ENCODE peak calls at places on chromosomes 6 and 20, in six cellular contexts. One of them, this sample, is unnamed.

GRCh38 chr6:167827062-167827587 is 414 bp downstream of the AFDN start:
- DNase-seq in CD4-positive, CD25-positive, alpha-beta regulatory T cell: no peak
- DNase-seq in lung: no peak
- DNase-seq in ovary: peak; percentile 59
- DNase-seq in right cardiac atrium: peak; percentile 36
- DNase-seq in CD8-positive, alpha-beta T cell: no peak
- DNase-seq in this sample: peak; percentile 15

GRCh38 chr6:168666751-168667427 is 225.9 kb downstream of the SMOC2 start:
- DNase-seq in CD4-positive, CD25-positive, alpha-beta regulatory T cell: no peak
- DNase-seq in ovary: no peak
- DNase-seq in CD8-positive, alpha-beta T cell: no peak
- DNase-seq in right cardiac atrium: no peak
- DNase-seq in lung: no peak
- DNase-seq in this sample: no peak

GRCh38 chr6:169490409-169490708 is 211.5 kb downstream of the WDR27 start:
- DNase-seq in ovary: no peak
- DNase-seq in CD8-positive, alpha-beta T cell: no peak
- DNase-seq in CD4-positive, CD25-positive, alpha-beta regulatory T cell: no peak
- DNase-seq in right cardiac atrium: no peak
- DNase-seq in lung: no peak
- DNase-seq in this sample: no peak

GRCh38 chr6:53557005-53557715 is 12.3 kb upstream of the GCLC start:
- DNase-seq in lung: no peak
- DNase-seq in right cardiac atrium: no peak
- DNase-seq in CD8-positive, alpha-beta T cell: no peak
- DNase-seq in ovary: no peak
- DNase-seq in CD4-positive, CD25-positive, alpha-beta regulatory T cell: no peak
- DNase-seq in this sample: no peak

GRCh38 chr20:6855806-6856205 is 88.3 kb downstream of the BMP2 start:
- DNase-seq in lung: no peak
- DNase-seq in CD8-positive, alpha-beta T cell: no peak
- DNase-seq in right cardiac atrium: no peak
- DNase-seq in ovary: no peak
- DNase-seq in CD4-positive, CD25-positive, alpha-beta regulatory T cell: no peak
- DNase-seq in this sample: no peak

GRCh38 chr20:33063271-33063670 is 9.6 kb downstream of the BPIFB3 start:
- DNase-seq in lung: no peak
- DNase-seq in ovary: no peak
- DNase-seq in right cardiac atrium: no peak
- DNase-seq in CD8-positive, alpha-beta T cell: no peak
- DNase-seq in CD4-positive, CD25-positive, alpha-beta regulatory T cell: no peak
- DNase-seq in this sample: no peak

GRCh38 chr6:166540631-166541331 is 45.7 kb downstream of the RAMACL start:
- DNase-seq in CD4-positive, CD25-positive, alpha-beta regulatory T cell: peak; percentile 77
- DNase-seq in ovary: no peak
- DNase-seq in right cardiac atrium: no peak
- DNase-seq in lung: no peak
- DNase-seq in CD8-positive, alpha-beta T cell: peak; percentile 66
- DNase-seq in this sample: no peak

GRCh38 chr6:113693866-113694265 is 163.3 kb upstream of the MARCKS start:
- DNase-seq in lung: no peak
- DNase-seq in CD8-positive, alpha-beta T cell: no peak
- DNase-seq in ovary: no peak
- DNase-seq in right cardiac atrium: no peak
- DNase-seq in CD4-positive, CD25-positive, alpha-beta regulatory T cell: no peak
- DNase-seq in this sample: no peak

GRCh38 chr6:20319520-20320357 is 81.9 kb upstream of the E2F3 start:
- DNase-seq in right cardiac atrium: peak; percentile 26
- DNase-seq in CD4-positive, CD25-positive, alpha-beta regulatory T cell: peak; percentile 85
- DNase-seq in CD8-positive, alpha-beta T cell: peak; percentile 86
- DNase-seq in lung: peak; percentile 30
- DNase-seq in ovary: no peak
- DNase-seq in this sample: peak; percentile 47

GRCh38 chr6:7424967-7425807 is 35.6 kb downstream of the RIOK1 start:
- DNase-seq in CD4-positive, CD25-positive, alpha-beta regulatory T cell: no peak
- DNase-seq in ovary: no peak
- DNase-seq in lung: no peak
- DNase-seq in right cardiac atrium: peak; percentile 50
- DNase-seq in CD8-positive, alpha-beta T cell: no peak
- DNase-seq in this sample: no peak

GRCh38 chr6:158621694-158622544 is 22.6 kb downstream of the DYNLT1 start:
- DNase-seq in CD8-positive, alpha-beta T cell: peak; percentile 38
- DNase-seq in CD4-positive, CD25-positive, alpha-beta regulatory T cell: no peak
- DNase-seq in lung: no peak
- DNase-seq in right cardiac atrium: no peak
- DNase-seq in ovary: peak; percentile 11
- DNase-seq in this sample: no peak

GRCh38 chr6:165776699-165777098 is 113.7 kb upstream of the PDE10A start:
- DNase-seq in lung: no peak
- DNase-seq in CD8-positive, alpha-beta T cell: no peak
- DNase-seq in right cardiac atrium: no peak
- DNase-seq in ovary: no peak
- DNase-seq in CD4-positive, CD25-positive, alpha-beta regulatory T cell: no peak
- DNase-seq in this sample: no peak

GRCh38 chr20:53778041-53778516 is 184.4 kb upstream of the ZNF217 start:
- DNase-seq in right cardiac atrium: no peak
- DNase-seq in CD8-positive, alpha-beta T cell: no peak
- DNase-seq in ovary: no peak
- DNase-seq in lung: no peak
- DNase-seq in CD4-positive, CD25-positive, alpha-beta regulatory T cell: no peak
- DNase-seq in this sample: no peak

GRCh38 chr20:56181593-56181992 is 66.9 kb upstream of the MC3R start:
- DNase-seq in CD8-positive, alpha-beta T cell: no peak
- DNase-seq in right cardiac atrium: no peak
- DNase-seq in CD4-positive, CD25-positive, alpha-beta regulatory T cell: no peak
- DNase-seq in lung: no peak
- DNase-seq in ovary: no peak
- DNase-seq in this sample: no peak

GRCh38 chr6:41396335-41396734 is 60.9 kb downstream of the NCR2 start:
- DNase-seq in right cardiac atrium: no peak
- DNase-seq in CD4-positive, CD25-positive, alpha-beta regulatory T cell: no peak
- DNase-seq in CD8-positive, alpha-beta T cell: no peak
- DNase-seq in ovary: no peak
- DNase-seq in lung: no peak
- DNase-seq in this sample: no peak

GRCh38 chr6:112409311-112409710 is 62.2 kb downstream of the RFPL4B start:
- DNase-seq in CD4-positive, CD25-positive, alpha-beta regulatory T cell: no peak
- DNase-seq in ovary: no peak
- DNase-seq in lung: no peak
- DNase-seq in CD8-positive, alpha-beta T cell: no peak
- DNase-seq in right cardiac atrium: no peak
- DNase-seq in this sample: no peak

GRCh38 chr6:113997106-113997505 is 26.2 kb upstream of the HDAC2 start:
- DNase-seq in CD8-positive, alpha-beta T cell: no peak
- DNase-seq in ovary: no peak
- DNase-seq in CD4-positive, CD25-positive, alpha-beta regulatory T cell: no peak
- DNase-seq in right cardiac atrium: no peak
- DNase-seq in lung: no peak
- DNase-seq in this sample: no peak

GRCh38 chr6:67653561-67653960 is 981.5 kb upstream of the ADGRB3 start:
- DNase-seq in CD4-positive, CD25-positive, alpha-beta regulatory T cell: no peak
- DNase-seq in ovary: no peak
- DNase-seq in lung: no peak
- DNase-seq in right cardiac atrium: no peak
- DNase-seq in CD8-positive, alpha-beta T cell: no peak
- DNase-seq in this sample: no peak

GRCh38 chr6:26272171-26272631 is 92.8 kb upstream of the BTN3A2 start:
- DNase-seq in lung: no peak
- DNase-seq in CD4-positive, CD25-positive, alpha-beta regulatory T cell: no peak
- DNase-seq in ovary: peak; percentile 42
- DNase-seq in CD8-positive, alpha-beta T cell: peak; percentile 75
- DNase-seq in right cardiac atrium: peak; percentile 36
- DNase-seq in this sample: peak; percentile 33

GRCh38 chr20:40565681-40566040 is 123.4 kb downstream of the MAFB start:
- DNase-seq in CD4-positive, CD25-positive, alpha-beta regulatory T cell: no peak
- DNase-seq in ovary: no peak
- DNase-seq in lung: no peak
- DNase-seq in CD8-positive, alpha-beta T cell: no peak
- DNase-seq in right cardiac atrium: no peak
- DNase-seq in this sample: no peak

GRCh38 chr6:118638288-118638687 is 13.1 kb downstream of the CEP85L start:
- DNase-seq in CD8-positive, alpha-beta T cell: no peak
- DNase-seq in lung: no peak
- DNase-seq in right cardiac atrium: no peak
- DNase-seq in ovary: no peak
- DNase-seq in CD4-positive, CD25-positive, alpha-beta regulatory T cell: no peak
- DNase-seq in this sample: no peak

DNA sequence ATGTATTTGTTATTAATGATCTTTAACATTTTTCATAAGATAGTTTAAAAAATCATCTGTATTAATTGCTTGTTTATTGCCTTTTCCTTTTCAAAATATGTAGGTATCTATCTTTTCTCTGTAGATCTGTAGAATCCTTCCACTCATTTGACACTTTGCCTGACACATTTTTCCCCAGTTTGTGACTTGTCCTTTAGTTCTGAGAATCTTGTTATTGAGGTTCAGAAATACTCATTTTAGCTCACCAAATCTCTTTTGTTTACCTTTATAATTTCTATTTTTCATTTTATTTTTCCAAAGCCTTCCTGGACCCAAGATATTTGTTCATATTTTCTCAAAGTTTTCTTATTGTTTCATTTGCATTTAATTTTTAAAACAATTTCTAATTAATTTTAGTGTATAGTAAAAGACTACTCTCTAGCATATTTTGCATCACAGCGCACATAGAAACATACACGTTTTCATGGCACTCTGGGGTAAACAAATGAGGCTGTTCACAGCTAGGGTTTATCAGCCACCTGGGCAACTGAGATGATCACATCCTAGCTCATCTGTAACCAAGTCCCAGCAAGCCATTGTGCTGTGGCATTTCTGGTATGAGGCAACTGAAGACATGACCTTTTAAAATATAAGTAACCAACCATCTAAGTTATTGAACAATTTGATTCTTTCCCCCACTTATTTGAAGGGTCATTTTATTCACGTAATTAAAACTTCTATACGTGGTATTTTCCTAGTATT is 275.7 kb downstream of the ADGB start:
- DNase-seq in ovary: no peak
- DNase-seq in lung: no peak
- DNase-seq in right cardiac atrium: no peak
- DNase-seq in CD4-positive, CD25-positive, alpha-beta regulatory T cell: no peak
- DNase-seq in CD8-positive, alpha-beta T cell: no peak
- DNase-seq in this sample: no peak
- H3K9me3 ChIP-seq in ovary: no peaks in the 10 kb centered on the region
- H3K9me3 ChIP-seq in lung: no peaks in the 10 kb centered on the region
- H3K9me3 ChIP-seq in right cardiac atrium: no peaks in the 10 kb centered on the region
- H3K9me3 ChIP-seq in CD4-positive, CD25-positive, alpha-beta regulatory T cell: no peaks in the 10 kb centered on the region
- H3K9me3 ChIP-seq in CD8-positive, alpha-beta T cell: no peaks in the 10 kb centered on the region
- H3K9me3 ChIP-seq in this sample: no peaks in the 10 kb centered on the region

DNA sequence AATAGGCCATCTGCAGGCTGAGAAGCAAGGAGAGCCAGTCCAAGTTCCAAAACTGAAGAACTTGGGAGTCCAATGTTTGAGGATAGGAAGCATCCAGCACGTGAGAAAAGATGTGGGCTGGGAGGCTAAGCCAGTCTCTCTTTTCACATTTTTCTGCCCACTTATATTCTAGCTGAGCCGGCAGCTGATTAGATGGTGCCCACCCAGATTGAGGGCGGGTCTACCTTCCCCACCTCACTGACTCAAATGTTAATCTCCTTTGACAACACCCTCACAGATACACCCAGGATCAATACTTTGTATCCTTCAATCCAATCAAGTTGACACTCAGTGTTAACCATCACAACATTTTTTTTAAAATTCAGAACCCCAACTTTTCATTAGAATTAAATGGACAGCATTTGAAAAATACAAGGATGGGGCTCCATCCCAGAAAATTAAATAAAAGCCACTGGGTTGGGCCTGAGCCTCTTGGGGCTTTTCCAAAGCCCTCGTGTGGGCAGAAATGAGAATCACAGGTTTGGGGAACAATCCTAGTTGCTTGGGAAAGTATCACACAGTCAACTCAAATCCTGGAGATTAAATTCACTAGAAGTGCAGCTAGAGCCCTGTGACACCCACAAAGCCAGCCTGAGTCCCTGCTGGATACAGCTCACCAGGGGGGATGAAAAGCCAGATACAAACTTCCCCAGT is 2.2 kb downstream of the CLDN20 start:
- DNase-seq in CD4-positive, CD25-positive, alpha-beta regulatory T cell: no peak
- DNase-seq in lung: no peak
- DNase-seq in right cardiac atrium: no peak
- DNase-seq in CD8-positive, alpha-beta T cell: no peak
- DNase-seq in ovary: no peak
- DNase-seq in this sample: no peak
- H3K9me3 ChIP-seq in CD4-positive, CD25-positive, alpha-beta regulatory T cell: no peaks in the 10 kb centered on the region
- H3K9me3 ChIP-seq in lung: peaks cover 2% of the 10 kb centered on the region
- H3K9me3 ChIP-seq in right cardiac atrium: no peaks in the 10 kb centered on the region
- H3K9me3 ChIP-seq in CD8-positive, alpha-beta T cell: no peaks in the 10 kb centered on the region
- H3K9me3 ChIP-seq in ovary: no peaks in the 10 kb centered on the region
- H3K9me3 ChIP-seq in this sample: no peaks in the 10 kb centered on the region

DNA sequence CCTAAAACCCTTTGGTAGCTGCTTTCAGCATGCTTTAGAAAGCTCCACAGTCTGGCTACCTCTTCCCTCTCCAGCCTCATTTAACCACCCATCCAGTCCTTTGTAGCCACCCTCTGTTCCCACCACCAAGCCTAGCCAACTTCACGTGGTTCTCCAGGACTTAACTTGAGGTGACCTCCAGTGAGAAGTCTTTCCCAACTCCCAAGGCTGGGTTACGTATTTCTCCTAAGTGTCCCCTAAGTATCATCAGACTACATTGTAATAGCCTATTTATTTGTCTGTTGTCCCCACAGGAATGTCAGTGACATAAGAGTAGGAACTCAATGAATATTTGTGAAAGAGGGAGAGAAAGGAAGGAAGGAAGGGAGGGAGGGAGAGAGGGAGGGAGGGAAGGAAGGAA is 431.9 kb upstream of the JARID2 start:
- DNase-seq in CD4-positive, CD25-positive, alpha-beta regulatory T cell: no peak
- DNase-seq in ovary: no peak
- DNase-seq in lung: no peak
- DNase-seq in right cardiac atrium: no peak
- DNase-seq in CD8-positive, alpha-beta T cell: no peak
- DNase-seq in this sample: no peak
- H3K9me3 ChIP-seq in CD4-positive, CD25-positive, alpha-beta regulatory T cell: no peaks in the 10 kb centered on the region
- H3K9me3 ChIP-seq in ovary: no peaks in the 10 kb centered on the region
- H3K9me3 ChIP-seq in lung: no peaks in the 10 kb centered on the region
- H3K9me3 ChIP-seq in right cardiac atrium: no peaks in the 10 kb centered on the region
- H3K9me3 ChIP-seq in CD8-positive, alpha-beta T cell: no peaks in the 10 kb centered on the region
- H3K9me3 ChIP-seq in this sample: no peaks in the 10 kb centered on the region

GRCh38 chr20:62097881-62098407 is 24.3 kb upstream of the LSM14B start:
- DNase-seq in ovary: no peak
- DNase-seq in right cardiac atrium: no peak
- DNase-seq in lung: no peak
- DNase-seq in CD8-positive, alpha-beta T cell: no peak
- DNase-seq in CD4-positive, CD25-positive, alpha-beta regulatory T cell: no peak
- DNase-seq in this sample: no peak

GRCh38 chr20:62104234-62104789 is 18.0 kb upstream of the LSM14B start:
- DNase-seq in right cardiac atrium: no peak
- DNase-seq in CD4-positive, CD25-positive, alpha-beta regulatory T cell: no peak
- DNase-seq in ovary: no peak
- DNase-seq in lung: no peak
- DNase-seq in CD8-positive, alpha-beta T cell: no peak
- DNase-seq in this sample: no peak

GRCh38 chr20:62103508-62104233 is 18.6 kb upstream of the LSM14B start:
- DNase-seq in CD8-positive, alpha-beta T cell: no peak
- DNase-seq in lung: no peak
- DNase-seq in right cardiac atrium: no peak
- DNase-seq in CD4-positive, CD25-positive, alpha-beta regulatory T cell: no peak
- DNase-seq in ovary: no peak
- DNase-seq in this sample: no peak

GRCh38 chr20:62104791-62105345 is 17.4 kb upstream of the LSM14B start:
- DNase-seq in lung: no peak
- DNase-seq in right cardiac atrium: no peak
- DNase-seq in CD8-positive, alpha-beta T cell: no peak
- DNase-seq in ovary: no peak
- DNase-seq in CD4-positive, CD25-positive, alpha-beta regulatory T cell: no peak
- DNase-seq in this sample: no peak

GRCh38 chr20:62101078-62101477 is 21.2 kb upstream of the LSM14B start:
- DNase-seq in lung: no peak
- DNase-seq in ovary: no peak
- DNase-seq in CD8-positive, alpha-beta T cell: no peak
- DNase-seq in CD4-positive, CD25-positive, alpha-beta regulatory T cell: no peak
- DNase-seq in right cardiac atrium: no peak
- DNase-seq in this sample: no peak
- H3K9me3 ChIP-seq in lung: peaks cover 55% of the 10 kb centered on the region
- H3K9me3 ChIP-seq in ovary: peaks cover 6% of the 10 kb centered on the region
- H3K9me3 ChIP-seq in CD8-positive, alpha-beta T cell: peaks cover 11% of the 10 kb centered on the region
- H3K9me3 ChIP-seq in CD4-positive, CD25-positive, alpha-beta regulatory T cell: peaks cover 56% of the 10 kb centered on the region
- H3K9me3 ChIP-seq in right cardiac atrium: peaks cover 2% of the 10 kb centered on the region
- H3K9me3 ChIP-seq in this sample: no peaks in the 10 kb centered on the region